ENCODE peak calls at places on chromosome 3, in four cellular contexts. S is psoas muscle, H is AG04450, O is endothelial cell of umbilical vein. Y is an unnamed sample.

GRCh38 chr3:18758047-18758704 is 333.0 kb upstream of the SATB1 start:
- DNase-seq in S (no peak), O (no peak), H (no peak), Y (peak)

GRCh38 chr3:177071496-177072156 is 125.7 kb downstream of the TBL1XR1 start:
- DNase-seq in O (no peak), S (no peak), H (no peak), Y (no peak)

GRCh38 chr3:134134698-134135415 is 105.1 kb upstream of the SLCO2A1 start:
- DNase-seq in O (no peak), S (no peak), H (no peak), Y (no peak)

GRCh38 chr3:179503640-179504039 is 52.4 kb upstream of the GNB4 start:
- DNase-seq in H (no peak), O (no peak), S (no peak), Y (no peak)

GRCh38 chr3:159280326-159280725 is 478.5 kb downstream of the MFSD1 start:
- DNase-seq in H (no peak), S (no peak), O (no peak), Y (no peak)

GRCh38 chr3:172334743-172335142 is 113.5 kb downstream of the GHSR start:
- DNase-seq in O (no peak), S (no peak), H (no peak), Y (no peak)

GRCh38 chr3:194043516-194043915 is 92.4 kb upstream of the HES1 start:
- DNase-seq in O (peak), S (no peak), H (peak), Y (peak)

GRCh38 chr3:136195258-136196063 is 674 bp downstream of the MSL2 start:
- DNase-seq in S (peak), O (peak), H (peak), Y (no peak)

GRCh38 chr3:155941354-155941753 is 70.9 kb downstream of the GMPS start:
- DNase-seq in O (no peak), H (no peak), S (no peak), Y (no peak)

GRCh38 chr3:177528306-177529070 is 331.2 kb upstream of the TBL1XR1 start:
- DNase-seq in H (no peak), S (no peak), O (no peak), Y (no peak)

GRCh38 chr3:58861551-58861950 is 188.3 kb downstream of the CFAP20DC start:
- DNase-seq in O (no peak), H (no peak), S (no peak), Y (no peak)
- TF ChIP-seq CTCF in O (no peak), H (no peak), S (no peak), Y (no peak)

GRCh38 chr3:196775938-196776337 is 36.3 kb downstream of the PAK2 start:
- DNase-seq in S (no peak), O (no peak), H (no peak), Y (no peak)

GRCh38 chr3:196774845-196775422 is 35.3 kb downstream of the PAK2 start:
- DNase-seq in H (no peak), O (no peak), S (no peak), Y (no peak)

GRCh38 chr3:196782496-196782895 is 42.8 kb downstream of the PAK2 start:
- DNase-seq in H (no peak), S (no peak), O (no peak), Y (no peak)

GRCh38 chr3:196774191-196774820 is 34.6 kb downstream of the PAK2 start:
- DNase-seq in H (no peak), S (no peak), O (peak), Y (no peak)

GRCh38 chr3:196778755-196779154 is 39.1 kb downstream of the PAK2 start:
- DNase-seq in H (peak), S (no peak), O (peak), Y (peak)
- H3K4me3 ChIP-seq in H (no peak), S (no peak), O (no peak), Y (no peak)

DNA sequence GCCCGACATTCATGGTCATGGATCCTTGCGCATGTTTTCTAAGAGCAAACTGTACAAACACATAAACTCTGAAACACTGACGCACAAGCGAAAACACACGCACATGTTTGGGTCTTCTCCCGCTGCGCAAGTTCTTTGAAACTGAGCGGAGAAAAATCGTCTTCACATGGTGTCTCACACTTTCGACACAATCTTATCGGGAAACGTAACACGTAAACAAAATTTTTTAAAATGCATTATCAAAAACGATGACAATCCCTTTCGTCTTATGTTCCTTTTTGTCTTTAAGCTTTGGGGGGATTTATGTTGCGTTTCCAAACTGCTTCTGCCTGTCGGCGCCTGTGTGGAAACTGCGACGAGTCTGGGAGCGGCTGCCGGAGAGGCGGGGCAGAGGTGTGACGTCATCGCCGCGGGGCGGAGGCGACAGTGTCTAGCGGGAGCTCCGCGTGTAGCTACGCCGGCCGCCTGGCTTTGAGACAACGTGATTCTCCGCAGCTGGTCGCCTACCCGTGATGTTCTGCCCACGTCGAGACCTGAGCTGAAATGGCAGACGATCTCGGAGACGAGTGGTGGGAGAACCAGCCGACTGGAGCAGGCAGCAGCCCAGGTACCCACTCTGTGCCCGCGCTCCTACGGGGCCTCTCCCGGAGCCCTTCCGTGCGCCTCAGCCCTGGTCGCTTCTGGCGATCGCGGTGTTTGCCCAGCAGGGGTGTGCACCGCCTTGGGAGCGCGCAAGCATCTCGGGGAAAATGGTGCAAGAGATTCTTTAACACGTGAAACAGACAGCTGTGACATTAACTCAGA is at the start of gene CMSS1:
- DNase-seq in H (peak), S (peak), O (peak), Y (peak)
- TF ChIP-seq CTCF in H (peak), S (peak), O (peak), Y (peak)

GRCh38 chr3:65952842-65953241 is 85.9 kb downstream of the MAGI1 start:
- DNase-seq in S (no peak), H (no peak), O (no peak), Y (no peak)
- H3K4me3 ChIP-seq in S (no peak), H (no peak), O (no peak), Y (no peak)

GRCh38 chr3:80559701-80560100 is 791.9 kb upstream of the ROBO1 start:
- DNase-seq in S (no peak), O (no peak), H (no peak), Y (no peak)
- TF ChIP-seq CTCF in S (no peak), O (no peak), H (no peak), Y (no peak)

Y was measured in kidney epithelial cell.